ENCODE peak calls at places on chromosomes 2 and 18, in nine cellular contexts. K is lower lobe of right lung, B is lower leg skin, S is endothelial cell, U is WTC11, J is epithelial cell of esophagus, E is fibroblast of mammary gland, Q is adrenal gland, X is progenitor cell of endocrine pancreas. P is an unnamed sample.

GRCh38 chr2:241702155-241702404 is 241 bp downstream of the ING5 start:
- DNase-seq in U (no peak), J (peak), B (no peak), X (peak), S (peak), Q (no peak), K (no peak), E (peak), P (no peak)

GRCh38 chr18:72155327-72155726 is 388.8 kb downstream of the CBLN2 start:
- DNase-seq in K (no peak), S (no peak), Q (no peak), B (no peak), E (peak), J (peak), U (no peak), X (no peak), P (no peak)

GRCh38 chr2:145777914-145778313 is 1258.0 kb upstream of the ZEB2 start:
- DNase-seq in J (no peak), Q (no peak), B (no peak), X (no peak), E (no peak), K (no peak), U (no peak), S (no peak), P (no peak)

GRCh38 chr2:136225950-136226835 is 108.2 kb upstream of the CXCR4 start:
- DNase-seq in B (no peak), X (no peak), U (no peak), S (no peak), J (no peak), K (no peak), Q (no peak), E (no peak), P (no peak)

GRCh38 chr2:1088192-1088860 is 137.7 kb downstream of the SNTG2 start:
- DNase-seq in Q (no peak), B (no peak), E (no peak), X (no peak), S (no peak), J (peak), K (no peak), U (no peak), P (no peak)

GRCh38 chr2:20448246-20449046 is 1.6 kb downstream of the RHOB start:
- DNase-seq in S (no peak), B (peak), X (no peak), J (no peak), Q (no peak), K (no peak), U (peak), E (peak), P (no peak)

GRCh38 chr2:7034313-7034712 is 117.1 kb downstream of the RNF144A start:
- DNase-seq in B (no peak), E (peak), X (no peak), K (no peak), U (peak), Q (no peak), J (no peak), S (no peak), P (no peak)

GRCh38 chr2:204265701-204266310 is 279.5 kb upstream of the PARD3B start:
- DNase-seq in B (no peak), J (no peak), E (no peak), Q (no peak), K (no peak), X (no peak), U (no peak), S (no peak), P (no peak)

GRCh38 chr2:187084524-187084923 is 235.6 kb upstream of the ZSWIM2 start:
- DNase-seq in K (no peak), Q (no peak), B (no peak), E (no peak), J (no peak), U (no peak), X (no peak), S (no peak), P (no peak)

GRCh38 chr2:201260302-201260800 is at the start of gene CASP8:
- DNase-seq in X (no peak), K (peak), Q (peak), S (no peak), J (peak), E (peak), U (no peak), B (no peak), P (no peak)

GRCh38 chr2:25685741-25686140 is 12.4 kb upstream of the DTNB start:
- DNase-seq in B (no peak), Q (no peak), S (no peak), U (no peak), E (no peak), K (no peak), J (no peak), X (no peak), P (no peak)

GRCh38 chr2:86414996-86415395 is 26.2 kb upstream of the KDM3A start:
- DNase-seq in S (no peak), K (no peak), X (no peak), U (no peak), Q (no peak), B (no peak), E (no peak), J (peak), P (no peak)

GRCh38 chr2:9952286-9952737 is 819 bp downstream of the GRHL1 start:
- DNase-seq in S (no peak), B (no peak), U (peak), J (no peak), K (no peak), X (no peak), E (no peak), Q (no peak), P (no peak)

GRCh38 chr2:121189011-121189410 is 96.0 kb downstream of the TFCP2L1 start:
- DNase-seq in E (peak), B (peak), U (no peak), J (no peak), K (no peak), X (no peak), S (no peak), Q (no peak), P (no peak)

GRCh38 chr2:195027947-195028346 is 629.1 kb upstream of the SLC39A10 start:
- DNase-seq in K (no peak), S (no peak), J (no peak), E (no peak), U (no peak), Q (no peak), X (no peak), B (no peak), P (no peak)

GRCh38 chr2:156565066-156565710 is 129.0 kb downstream of the GPD2 start:
- DNase-seq in X (no peak), K (no peak), U (no peak), J (no peak), E (peak), B (no peak), S (no peak), Q (no peak), P (no peak)

GRCh38 chr2:241692448-241692847 is 5.8 kb upstream of the DTYMK start:
- DNase-seq in X (no peak), E (peak), J (peak), K (no peak), Q (no peak), S (no peak), B (no peak), U (no peak), P (no peak)

GRCh38 chr2:233435436-233436190 is 81.3 kb downstream of the DGKD start:
- DNase-seq in X (no peak), E (no peak), B (no peak), S (no peak), Q (no peak), U (no peak), J (no peak), K (no peak), P (no peak)

GRCh38 chr2:128489580-128490273 is 171.1 kb upstream of the HS6ST1 start:
- DNase-seq in U (no peak), X (no peak), J (no peak), E (no peak), K (no peak), B (peak), S (no peak), Q (no peak), P (no peak)

GRCh38 chr2:140502951-140503630 is 1627.7 kb downstream of the LRP1B start:
- DNase-seq in J (peak), E (peak), X (no peak), K (no peak), S (no peak), B (no peak), Q (no peak), U (no peak), P (no peak)

GRCh38 chr2:58594762-58595161 is 353.6 kb upstream of the FANCL start:
- DNase-seq in U (no peak), S (no peak), X (no peak), Q (no peak), E (no peak), J (peak), B (no peak), K (no peak), P (no peak)

GRCh38 chr2:12950957-12951656 is 234.4 kb downstream of the TRIB2 start:
- DNase-seq in X (no peak), B (no peak), U (no peak), Q (no peak), J (peak), E (peak), K (no peak), S (no peak), P (no peak)

GRCh38 chr2:196046123-196046917 is 22.3 kb downstream of the DNAH7 start:
- DNase-seq in J (peak), S (no peak), Q (no peak), E (no peak), X (no peak), U (no peak), B (no peak), K (no peak), P (no peak)

GRCh38 chr2:11072550-11072949 is 82.7 kb upstream of the SLC66A3 start:
- DNase-seq in S (no peak), X (no peak), Q (no peak), K (no peak), U (no peak), E (peak), B (peak), J (no peak), P (no peak)

GRCh38 chr2:165621086-165621560 is 151.6 kb downstream of the CSRNP3 start:
- DNase-seq in Q (no peak), U (no peak), K (no peak), B (no peak), J (peak), X (no peak), E (peak), S (no peak), P (no peak)

GRCh38 chr2:161199885-161200284 is 39.7 kb downstream of the TANK start:
- DNase-seq in J (no peak), S (no peak), B (no peak), X (no peak), K (no peak), Q (no peak), U (no peak), E (no peak), P (no peak)

GRCh38 chr2:224209927-224210326 is 170.8 kb upstream of the SERPINE2 start:
- DNase-seq in E (no peak), B (no peak), K (no peak), J (no peak), S (no peak), Q (no peak), U (no peak), X (no peak), P (no peak)

GRCh38 chr2:54988612-54989011 is 61.6 kb downstream of the RTN4 start:
- DNase-seq in J (no peak), U (no peak), E (no peak), K (no peak), Q (no peak), B (no peak), X (no peak), S (no peak), P (no peak)

GRCh38 chr2:237687666-237688065 is 60.3 kb downstream of the LRRFIP1 start:
- DNase-seq in X (no peak), J (peak), S (no peak), K (peak), U (no peak), Q (peak), E (peak), B (peak), P (no peak)

GRCh38 chr2:175964195-175964594 is 37.9 kb downstream of the LNPK start:
- DNase-seq in X (no peak), Q (no peak), U (no peak), K (no peak), B (no peak), J (peak), S (no peak), E (no peak), P (no peak)

GRCh38 chr2:75130171-75130570 is 69.1 kb downstream of the TACR1 start:
- DNase-seq in S (peak), J (no peak), K (no peak), U (no peak), Q (no peak), B (no peak), E (no peak), X (no peak), P (no peak)

GRCh38 chr2:211128287-211128686 is 571.9 kb downstream of the CPS1 start:
- DNase-seq in J (peak), S (no peak), Q (no peak), E (no peak), B (no peak), U (no peak), K (no peak), X (no peak), P (no peak)

GRCh38 chr2:222791946-222792649 is 68.7 kb upstream of the ACSL3 start:
- DNase-seq in U (no peak), S (no peak), E (peak), J (no peak), Q (peak), B (peak), K (peak), X (no peak), P (no peak)

GRCh38 chr18:62458346-62458745 is 64.5 kb upstream of the ZCCHC2 start:
- DNase-seq in X (no peak), K (no peak), J (no peak), U (no peak), E (no peak), B (no peak), Q (no peak), S (no peak), P (no peak)
- TF ChIP-seq CTCF in X (no peak), K (no peak), J (peak), U (no peak), E (no peak), B (no peak), Q (no peak), S (no peak), P (no peak)

GRCh38 chr2:169276045-169276444 is 86.3 kb downstream of the LRP2 start:
- DNase-seq in E (peak), Q (no peak), U (no peak), S (no peak), K (no peak), X (no peak), B (no peak), J (peak), P (no peak)

GRCh38 chr2:169272035-169272434 is 90.3 kb downstream of the LRP2 start:
- DNase-seq in K (no peak), U (no peak), E (no peak), J (no peak), B (no peak), Q (no peak), S (no peak), X (no peak), P (no peak)
- TF ChIP-seq CTCF in K (no peak), U (no peak), E (no peak), J (no peak), B (no peak), Q (no peak), S (no peak), X (no peak), P (no peak)

DNA sequence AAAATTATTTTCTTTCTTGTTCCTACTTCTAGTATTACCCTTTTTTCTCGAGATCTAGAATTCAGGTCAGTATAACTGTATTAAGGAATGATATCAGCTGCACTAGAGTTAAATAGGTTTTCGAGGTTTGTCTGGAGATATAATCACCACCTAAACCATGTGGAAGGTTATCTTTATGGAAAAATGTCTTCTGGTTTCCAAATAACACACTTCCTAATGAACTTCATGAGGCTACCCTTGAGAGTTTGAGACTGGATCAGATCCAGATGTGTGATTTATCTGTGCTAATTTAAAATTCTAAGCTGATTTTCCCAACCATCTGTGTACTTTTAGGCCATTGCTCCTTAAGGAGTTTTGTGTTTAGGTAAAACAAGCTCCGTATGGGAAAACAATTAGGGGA is 37.8 kb downstream of the TMEM178A start:
- DNase-seq in S (no peak), K (no peak), U (no peak), E (no peak), Q (no peak), X (no peak), B (no peak), J (no peak), P (no peak)
- TF ChIP-seq CTCF in S (no peak), K (no peak), U (no peak), E (no peak), Q (no peak), X (no peak), B (no peak), J (no peak), P (no peak)

DNA sequence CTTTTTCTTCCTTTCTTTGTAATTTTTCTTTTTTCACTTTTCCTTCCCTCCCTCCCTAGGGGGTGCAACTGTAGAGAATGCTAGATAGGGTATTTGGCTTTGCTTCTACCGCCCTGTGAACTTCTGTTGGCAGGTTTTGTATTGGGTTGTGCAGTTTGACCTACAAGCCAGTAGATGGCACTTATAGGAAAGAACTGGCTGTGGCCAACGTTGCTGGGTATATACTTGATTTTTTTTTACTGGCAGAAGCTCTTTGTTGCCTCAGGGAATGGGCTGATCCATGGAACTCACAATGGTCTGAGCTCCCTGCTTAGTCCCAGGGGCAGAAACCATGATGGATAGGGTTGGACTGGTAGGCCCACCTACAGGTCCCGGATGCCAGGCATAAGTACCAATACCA is 1019.5 kb upstream of the LRRTM1 start:
- DNase-seq in S (peak), E (no peak), J (peak), B (no peak), Q (no peak), U (peak), K (no peak), X (no peak), P (no peak)
- TF ChIP-seq CTCF in S (peak), E (no peak), J (peak), B (no peak), Q (peak), U (peak), K (no peak), X (peak), P (peak)

GRCh38 chr18:58195278-58195721 is 151.3 kb downstream of the NEDD4L start:
- DNase-seq in U (peak), X (no peak), J (peak), E (no peak), B (no peak), Q (no peak), K (peak), S (peak), P (no peak)

GRCh38 chr18:58190842-58191530 is 147.0 kb downstream of the NEDD4L start:
- DNase-seq in S (no peak), Q (peak), B (no peak), E (peak), J (no peak), U (no peak), X (no peak), K (no peak), P (no peak)

GRCh38 chr18:58192519-58192918 is 148.5 kb downstream of the NEDD4L start:
- DNase-seq in K (no peak), Q (no peak), J (no peak), E (no peak), X (no peak), S (no peak), U (no peak), B (no peak), P (no peak)

GRCh38 chr18:58196164-58196563 is 152.1 kb downstream of the NEDD4L start:
- DNase-seq in K (no peak), Q (no peak), E (no peak), X (no peak), J (peak), B (no peak), U (no peak), S (no peak), P (no peak)

GRCh38 chr18:58194028-58194427 is 150.0 kb downstream of the NEDD4L start:
- DNase-seq in Q (no peak), S (peak), J (no peak), X (no peak), K (no peak), B (no peak), E (no peak), U (peak), P (no peak)
- TF ChIP-seq CTCF in Q (peak), S (peak), J (peak), X (peak), K (no peak), B (no peak), E (peak), U (peak), P (peak)

GRCh38 chr2:68282814-68283812 is 30.8 kb upstream of the PPP3R1 start:
- DNase-seq in U (no peak), Q (no peak), E (peak), K (no peak), J (peak), X (no peak), B (no peak), S (no peak), P (no peak)
- TF ChIP-seq CTCF in U (peak), Q (peak), E (peak), K (peak), J (peak), X (peak), B (no peak), S (peak), P (peak)

DNA sequence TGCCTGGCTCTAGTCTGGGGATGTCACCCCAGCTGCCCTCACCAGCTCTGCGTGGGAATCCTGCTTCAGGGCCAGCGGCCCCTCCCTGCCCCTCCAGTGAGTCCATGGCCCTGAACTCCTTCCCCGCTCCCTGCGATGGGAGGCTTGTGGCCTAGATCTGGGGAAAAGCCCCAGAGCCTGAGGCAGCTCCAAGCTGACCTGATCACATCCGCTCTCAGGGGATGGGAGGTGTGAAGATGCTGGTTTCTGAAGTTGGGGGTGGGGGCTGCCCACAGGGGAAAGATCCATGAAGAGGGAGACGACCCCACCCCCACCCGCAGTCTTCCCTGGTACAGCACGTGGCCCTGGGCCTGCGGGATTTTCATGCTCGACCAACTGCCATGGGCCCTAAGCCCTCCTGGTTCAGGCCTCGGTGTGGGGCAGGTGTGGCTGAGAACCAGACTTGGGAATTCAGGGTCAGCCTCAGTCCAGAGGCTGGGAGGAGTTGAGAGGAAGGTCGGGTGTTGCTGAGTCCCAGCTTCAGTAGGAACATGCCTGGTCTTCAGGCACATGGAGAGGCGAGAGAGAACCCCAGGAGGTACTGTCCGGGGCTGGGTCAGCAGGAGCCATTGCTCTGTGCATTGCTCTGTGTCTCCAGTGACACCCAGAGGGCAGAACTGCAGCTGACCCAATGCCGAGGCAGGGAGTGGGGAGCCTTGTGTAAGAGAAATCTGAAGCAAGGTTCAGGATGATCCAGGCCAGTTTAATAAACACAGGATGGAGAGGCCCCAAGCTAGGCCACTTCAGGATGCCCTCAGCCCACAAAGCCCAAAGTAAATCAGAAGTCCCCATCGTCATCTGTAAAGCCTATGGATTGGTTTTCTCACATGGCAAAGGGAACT is 115.1 kb downstream of the CAPN13 start:
- DNase-seq in B (peak), X (no peak), E (peak), J (no peak), S (no peak), U (no peak), K (no peak), Q (no peak), P (no peak)
- TF ChIP-seq CTCF in B (no peak), X (no peak), E (peak), J (no peak), S (no peak), U (no peak), K (no peak), Q (peak), P (peak)

P was measured in chondrocyte.